ENCODE peak calls at places on chromosome 19, in five cellular contexts. Z is astrocyte of the spinal cord, Y is fibroblast of pulmonary artery, I is suprapubic skin, T is foreskin fibroblast. B is an unnamed sample.

GRCh38 chr19:38655148-38655824 is 7.8 kb downstream of the ACTN4 start:
- DNase-seq in Z (no peak), Y (no peak), I (no peak), T (peak), B (no peak)

GRCh38 chr19:8370176-8371010 is 6.4 kb downstream of the ANGPTL4 start:
- DNase-seq in Z (no peak), Y (no peak), I (no peak), T (no peak), B (no peak)

GRCh38 chr19:3768015-3768747 is 3.8 kb downstream of the RAX2 start:
- DNase-seq in Z (no peak), Y (no peak), I (no peak), T (no peak), B (no peak)

GRCh38 chr19:51398096-51398704 is 7.8 kb upstream of the C19orf84 start:
- DNase-seq in Z (no peak), Y (peak), I (no peak), T (peak), B (no peak)

GRCh38 chr19:51006406-51006805 is 5.0 kb upstream of the KLK8 start:
- DNase-seq in Z (no peak), Y (no peak), I (no peak), T (no peak), B (no peak)

GRCh38 chr19:50967924-50968708 is 1.3 kb downstream of the KLK6 start:
- DNase-seq in Z (no peak), Y (no peak), I (no peak), T (no peak), B (no peak)

GRCh38 chr19:37906868-37907734 is at the start of gene SIPA1L3:
- DNase-seq in Z (peak), Y (peak), I (peak), T (peak), B (peak)

GRCh38 chr19:590396-590745 is 690 bp downstream of the HCN2 start:
- DNase-seq in Z (peak), Y (peak), I (no peak), T (peak), B (no peak)

DNA sequence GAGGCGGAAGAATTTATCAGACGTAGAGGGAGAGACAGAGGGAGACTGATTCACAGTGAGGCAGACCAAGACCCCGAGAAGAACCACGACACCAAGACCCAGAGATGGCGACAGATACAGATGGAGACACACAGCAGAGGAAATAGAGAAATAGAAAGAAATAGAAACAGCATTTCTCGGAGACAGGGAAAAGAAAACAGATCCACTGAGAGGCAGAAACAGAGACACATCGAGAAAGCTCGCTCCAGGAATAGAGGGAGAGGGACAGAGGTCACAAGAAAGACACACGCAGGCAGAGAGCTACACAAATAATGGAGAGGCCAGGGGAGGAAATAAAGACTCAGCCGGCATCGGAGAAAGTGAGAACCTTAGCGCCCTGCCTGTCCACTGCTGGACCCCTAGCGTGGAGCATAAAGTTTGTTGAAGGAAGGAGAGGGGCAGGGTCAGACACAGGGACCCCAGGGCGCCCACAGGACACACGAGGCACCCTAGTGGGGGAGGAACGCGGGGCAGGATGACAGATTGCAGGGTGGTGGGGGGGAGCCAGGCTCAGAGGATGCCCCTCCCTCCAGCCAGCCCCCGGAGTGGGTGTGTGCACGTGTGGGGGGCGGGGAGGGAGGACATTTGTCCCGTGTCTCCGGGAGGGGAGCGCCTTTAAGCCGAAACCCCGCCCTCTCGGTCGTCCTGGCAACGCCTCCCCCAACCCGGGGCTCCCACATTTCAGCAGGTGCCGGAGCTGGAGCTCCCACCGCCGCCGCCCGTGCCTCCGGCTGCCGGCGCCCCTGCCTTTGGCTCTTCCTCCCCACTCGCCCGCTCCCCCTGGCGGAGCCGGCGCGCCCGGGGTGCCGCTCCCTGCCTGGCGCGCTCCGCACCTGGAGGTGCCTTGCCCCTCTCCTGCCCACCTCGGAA is at the start of gene PRKCG:
- DNase-seq in Z (no peak), Y (no peak), I (peak), T (peak), B (no peak)
- H3K4me3 ChIP-seq in Z (peak), Y (peak), I (peak), T (peak), B (peak)

GRCh38 chr19:40502647-40503046 is 35.8 kb downstream of the SPTBN4 start:
- DNase-seq in Z (no peak), Y (no peak), I (no peak), T (peak), B (no peak)
- TF ChIP-seq CTCF in Z (peak), Y (peak), I (no peak), T (no peak), B (no peak)

DNA sequence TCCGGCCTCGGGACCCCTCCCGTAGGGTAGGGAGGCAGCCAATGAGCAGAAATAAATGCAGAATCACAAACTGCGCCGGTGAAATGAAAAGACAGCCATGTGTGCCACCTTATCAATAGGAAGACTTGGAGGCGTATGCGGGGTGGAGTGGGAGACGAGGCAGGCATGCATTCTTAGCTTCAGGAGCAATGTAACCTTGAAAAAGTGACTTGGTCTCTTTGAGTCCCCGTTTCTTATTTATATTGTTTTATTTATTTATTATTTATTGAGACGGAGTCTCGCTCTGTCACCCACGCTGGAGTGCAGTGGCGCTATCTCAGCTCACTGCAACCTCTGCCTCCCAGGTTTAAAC is 16.0 kb downstream of the SSC5D start:
- DNase-seq in Z (no peak), Y (no peak), I (no peak), T (no peak), B (no peak)
- H3K4me3 ChIP-seq in Z (no peak), Y (no peak), I (peak), T (no peak), B (no peak)

DNA sequence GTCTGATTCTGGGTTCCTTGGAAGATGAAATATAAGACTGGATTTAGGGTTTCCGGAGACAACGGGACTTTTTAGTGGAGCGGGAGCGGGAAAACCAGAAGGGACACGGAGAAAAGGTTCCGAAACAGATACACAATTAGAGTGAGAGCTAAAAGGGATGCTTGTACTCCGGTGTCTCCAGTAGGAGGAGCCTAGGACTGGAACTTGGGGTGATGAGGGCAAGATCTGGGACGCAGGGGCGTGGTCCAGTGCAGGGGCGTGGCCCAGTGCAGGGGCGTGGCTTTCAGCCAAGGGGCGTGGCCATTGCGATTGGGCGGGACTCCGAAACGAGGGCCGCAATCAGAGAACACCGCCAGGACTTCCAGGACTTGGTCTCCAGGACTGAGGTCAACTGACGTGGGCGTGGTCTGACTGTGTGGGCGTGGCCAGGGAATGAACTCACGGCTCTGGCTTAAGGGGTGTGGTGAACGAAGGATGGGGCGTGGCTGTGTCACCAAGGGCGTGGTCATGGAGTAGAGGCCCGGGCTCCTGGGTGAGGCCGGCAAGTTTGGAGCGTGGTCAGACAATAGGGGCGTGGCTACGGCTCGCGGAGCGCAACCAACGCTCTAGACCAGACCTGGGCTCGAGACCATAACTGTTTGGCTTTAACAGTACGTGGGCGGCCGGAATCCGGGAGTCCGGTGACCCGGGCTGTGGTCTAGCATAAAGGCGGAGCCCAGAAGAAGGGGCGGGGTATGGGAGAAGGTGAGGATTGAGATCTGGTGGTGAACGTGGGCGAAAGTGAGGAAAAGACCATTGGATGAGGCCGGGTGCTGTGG is at the start of gene DKKL1:
- DNase-seq in Z (peak), Y (peak), I (peak), T (peak), B (peak)
- TF ChIP-seq CTCF in Z (no peak), Y (no peak), I (no peak), T (no peak), B (peak)

GRCh38 chr19:2736550-2737190 is 3.1 kb downstream of the SLC39A3 start:
- DNase-seq in Z (no peak), Y (no peak), I (no peak), T (no peak), B (no peak)

GRCh38 chr19:2733930-2734588 is 5.8 kb downstream of the SLC39A3 start:
- DNase-seq in Z (no peak), Y (no peak), I (no peak), T (no peak), B (no peak)

GRCh38 chr19:2732883-2733282 is 6.9 kb downstream of the SLC39A3 start:
- DNase-seq in Z (no peak), Y (no peak), I (no peak), T (no peak), B (no peak)

GRCh38 chr19:2735374-2735773 is 4.4 kb downstream of the SLC39A3 start:
- DNase-seq in Z (no peak), Y (no peak), I (no peak), T (no peak), B (no peak)

DNA sequence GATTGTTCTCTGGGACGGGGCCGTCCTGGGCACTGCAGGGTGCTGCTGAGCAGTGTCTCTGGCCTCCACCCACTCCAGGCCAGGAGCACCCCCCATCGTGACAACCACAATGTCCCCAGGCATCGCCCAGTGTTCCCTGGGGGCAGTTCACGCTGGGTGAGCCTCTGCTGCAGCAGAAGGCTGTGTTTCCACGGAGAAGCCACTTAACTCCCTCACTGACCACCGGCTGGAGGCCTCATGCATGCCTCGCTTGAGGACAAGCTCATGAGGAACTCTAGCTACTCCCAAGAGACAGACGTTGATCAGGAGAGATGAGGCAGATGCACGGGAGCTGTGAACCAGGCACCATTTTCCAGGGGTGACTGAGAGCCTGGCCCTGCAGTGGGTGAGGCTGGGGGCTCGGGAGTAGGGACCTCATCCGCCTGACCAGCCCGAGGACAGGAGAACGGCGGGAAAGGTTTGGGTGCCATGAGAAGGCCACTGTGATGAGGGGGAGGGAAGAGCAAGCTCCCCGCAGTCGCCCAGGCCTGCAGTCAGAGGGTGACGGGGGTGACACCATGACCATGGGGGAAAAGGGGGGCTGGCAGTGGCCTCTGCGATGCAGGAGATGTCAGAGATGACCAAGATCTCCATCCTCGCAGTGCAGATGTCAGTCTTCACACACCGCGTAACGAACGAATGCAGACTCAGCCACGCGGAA is 5.1 kb downstream of the SLC39A3 start:
- DNase-seq in Z (no peak), Y (no peak), I (no peak), T (no peak), B (no peak)
- H3K4me3 ChIP-seq in Z (no peak), Y (no peak), I (no peak), T (no peak), B (no peak)

GRCh38 chr19:19404879-19405860 is at the start of gene GATAD2A:
- DNase-seq in Z (peak), Y (peak), I (peak), T (peak), B (peak)
- TF ChIP-seq CTCF in Z (no peak), Y (no peak), I (peak), T (peak), B (no peak)

DNA sequence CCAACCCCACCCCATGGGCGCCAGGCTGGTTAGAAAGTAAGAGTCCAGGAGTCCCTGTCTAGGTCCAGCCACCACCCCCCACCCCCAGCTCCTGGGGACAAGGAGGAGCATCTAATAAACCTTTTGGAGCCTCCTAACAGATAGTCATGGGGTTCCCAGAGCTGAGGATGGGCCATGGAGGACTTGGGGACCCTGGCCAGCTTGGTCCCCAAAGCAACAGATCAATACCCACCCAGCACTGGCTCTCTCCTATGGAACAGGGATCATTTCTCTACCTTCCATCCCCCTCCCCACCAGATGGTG is 9.4 kb downstream of the NR2F6 start:
- DNase-seq in Z (no peak), Y (no peak), I (no peak), T (no peak), B (no peak)
- H3K4me3 ChIP-seq in Z (no peak), Y (no peak), I (peak), T (no peak), B (no peak)

DNA sequence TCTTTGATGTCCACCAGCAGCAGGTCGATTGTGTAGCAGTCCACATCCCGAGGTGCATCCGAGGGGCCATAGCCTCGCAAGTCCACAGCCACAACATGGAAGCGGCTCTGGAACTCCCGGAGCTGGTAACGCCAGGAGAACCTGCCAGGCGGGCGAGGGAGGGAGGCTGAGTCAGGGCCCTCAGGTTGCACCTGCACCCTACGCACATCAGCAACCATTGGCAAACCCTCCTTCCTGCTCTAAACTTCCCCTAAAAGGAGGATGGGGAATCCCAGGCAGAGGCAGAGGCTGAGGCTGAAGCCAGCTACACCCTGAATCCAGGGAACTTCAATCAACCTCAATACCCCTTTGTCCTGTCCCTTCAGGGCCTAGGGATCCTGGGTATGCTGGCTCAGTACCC is 992 bp downstream of the EPHX3 start:
- DNase-seq in Z (no peak), Y (no peak), I (no peak), T (no peak), B (no peak)
- TF ChIP-seq CTCF in Z (no peak), Y (no peak), I (no peak), T (no peak), B (no peak)